ENCODE peak calls at places on chromosomes 4 and X, in six cellular contexts. E is lower lobe of right lung; M is occipital lobe; P is stimulated activated CD8-positive, alpha-beta memory T cell treated with anti-CD3 and anti-CD28 coated beads, Interleukin-2, amount 100 ng/mL, for 48 hours; I is activated T-helper 1 cell treated with anti-CD3 and anti-CD28 coated beads, Interleukin-2, amount 50 U/mL, for 16 hours; H is NCI-H2029 treated with DMSO at 0.1 percent for 48 hours. Q is an unnamed sample.

GRCh38 chr4:17385403-17385802 is 126.5 kb downstream of the QDPR start:
- DNase-seq in H (peak; percentile 39), P (no peak), E (no peak), I (no peak), M (peak; percentile 2), Q (no peak)

GRCh38 chr4:27921236-27921635 is 1060.6 kb downstream of the STIM2 start:
- DNase-seq in H (no peak), P (no peak), I (no peak), M (no peak), E (no peak), Q (no peak)

GRCh38 chr4:184838249-184839074 is 12.7 kb upstream of the ACSL1 start:
- DNase-seq in M (no peak), H (peak; percentile 70), P (no peak), E (no peak), I (no peak), Q (no peak)

GRCh38 chr4:153112071-153112460 is 92.2 kb upstream of the TRIM2 start:
- DNase-seq in I (no peak), H (no peak), E (no peak), P (peak; percentile 16), M (no peak), Q (no peak)

GRCh38 chr4:55673424-55673823 is 37.3 kb upstream of the NMU start:
- DNase-seq in H (no peak), I (no peak), P (no peak), E (no peak), M (no peak), Q (no peak)

GRCh38 chr4:15870921-15871664 is 67.4 kb downstream of the FGFBP1 start:
- DNase-seq in M (no peak), E (no peak), P (no peak), I (no peak), H (no peak), Q (no peak)

GRCh38 chr4:76197001-76197743 is 16.5 kb downstream of the SCARB2 start:
- DNase-seq in I (no peak), P (no peak), H (no peak), M (no peak), E (no peak), Q (no peak)

GRCh38 chr4:70788733-70789132 is 51.0 kb downstream of the GRSF1 start:
- DNase-seq in P (no peak), M (no peak), H (no peak), E (no peak), I (no peak), Q (no peak)

GRCh38 chr4:41172772-41173171 is 41.6 kb downstream of the APBB2 start:
- DNase-seq in E (no peak), P (no peak), M (no peak), H (no peak), I (no peak), Q (no peak)

GRCh38 chr4:184472540-184473264 is 1.6 kb downstream of the IRF2 start:
- DNase-seq in E (peak; percentile 91), H (no peak), M (peak; percentile 73), P (peak; percentile 52), I (peak; percentile 7), Q (peak; percentile 61)

GRCh38 chr4:74934016-74934821 is 1.3 kb downstream of the PARM1 start:
- DNase-seq in E (peak; percentile 79), H (peak; percentile 42), P (no peak), M (peak; percentile 31), I (no peak), Q (peak; percentile 6)

GRCh38 chrX:15507005-15507404 is 6.4 kb downstream of the BMX start:
- DNase-seq in H (no peak), P (no peak), E (no peak), I (no peak), M (no peak), Q (no peak)

GRCh38 chr4:38785901-38786402 is 3.2 kb upstream of the TLR10 start:
- DNase-seq in P (no peak), H (no peak), E (peak; percentile 62), M (no peak), I (no peak), Q (no peak)

Q was measured in amygdala.